ENCODE peak calls at places on chromosomes 16 and 17, in six cellular contexts. G is A549, V is cardiac muscle cell, P is fibroblast of lung, N is heart left ventricle, S is endothelial cell of umbilical vein. L is an unnamed sample.
A peak's percentile ranks its signal among the peaks of the same experiment; 100 is the strongest.

GRCh38 chr17:21296097-21297025 is 11.8 kb downstream of the MAP2K3 start:
- DNase-seq in G (no peak), V (no peak), P (no peak), N (peak; percentile 66), S (no peak), L (no peak)

GRCh38 chr16:83843657-83844056 is 35.9 kb downstream of the HSBP1 start:
- DNase-seq in G (no peak), V (no peak), P (no peak), N (no peak), S (no peak), L (no peak)

GRCh38 chr17:14744716-14745115 is 443.8 kb downstream of the HS3ST3B1 start:
- DNase-seq in G (no peak), V (no peak), P (no peak), N (no peak), S (no peak), L (no peak)

GRCh38 chr16:47143677-47144558 is at the start of gene NETO2:
- DNase-seq in G (peak; percentile 61), V (peak; percentile 68), P (peak; percentile 62), N (peak; percentile 81), S (peak; percentile 61), L (no peak)

GRCh38 chr17:82836823-82837357 is 2.9 kb downstream of the ZNF750 start:
- DNase-seq in G (no peak), V (no peak), P (no peak), N (no peak), S (no peak), L (no peak)

GRCh38 chr17:15181333-15181732 is 83.8 kb downstream of the PMP22 start:
- DNase-seq in G (no peak), V (no peak), P (no peak), N (no peak), S (no peak), L (no peak)

GRCh38 chr17:51795401-51795800 is 363.1 kb downstream of the CA10 start:
- DNase-seq in G (no peak), V (no peak), P (no peak), N (no peak), S (no peak), L (no peak)

GRCh38 chr17:67689534-67690177 is 28.1 kb upstream of the NOL11 start:
- DNase-seq in G (peak; percentile 85), V (peak; percentile 79), P (peak; percentile 48), N (no peak), S (peak; percentile 76), L (peak; percentile 60)

GRCh38 chr16:81928975-81929374 is 82.3 kb downstream of the SDR42E1 start:
- DNase-seq in G (no peak), V (no peak), P (no peak), N (no peak), S (no peak), L (no peak)

GRCh38 chr17:17792551-17793377 is 44.0 kb downstream of the SREBF1 start:
- DNase-seq in G (no peak), V (peak; percentile 88), P (peak; percentile 89), N (no peak), S (peak; percentile 62), L (peak; percentile 45)

GRCh38 chr16:11080999-11081630 is 136.8 kb downstream of the CLEC16A start:
- DNase-seq in G (no peak), V (no peak), P (no peak), N (no peak), S (no peak), L (no peak)

GRCh38 chr17:38459556-38459955 is 31.3 kb downstream of the ARHGAP23 start:
- DNase-seq in G (no peak), V (no peak), P (no peak), N (no peak), S (no peak), L (no peak)

GRCh38 chr17:17779015-17779611 is 57.7 kb downstream of the SREBF1 start:
- DNase-seq in G (no peak), V (no peak), P (no peak), N (no peak), S (no peak), L (no peak)

DNA sequence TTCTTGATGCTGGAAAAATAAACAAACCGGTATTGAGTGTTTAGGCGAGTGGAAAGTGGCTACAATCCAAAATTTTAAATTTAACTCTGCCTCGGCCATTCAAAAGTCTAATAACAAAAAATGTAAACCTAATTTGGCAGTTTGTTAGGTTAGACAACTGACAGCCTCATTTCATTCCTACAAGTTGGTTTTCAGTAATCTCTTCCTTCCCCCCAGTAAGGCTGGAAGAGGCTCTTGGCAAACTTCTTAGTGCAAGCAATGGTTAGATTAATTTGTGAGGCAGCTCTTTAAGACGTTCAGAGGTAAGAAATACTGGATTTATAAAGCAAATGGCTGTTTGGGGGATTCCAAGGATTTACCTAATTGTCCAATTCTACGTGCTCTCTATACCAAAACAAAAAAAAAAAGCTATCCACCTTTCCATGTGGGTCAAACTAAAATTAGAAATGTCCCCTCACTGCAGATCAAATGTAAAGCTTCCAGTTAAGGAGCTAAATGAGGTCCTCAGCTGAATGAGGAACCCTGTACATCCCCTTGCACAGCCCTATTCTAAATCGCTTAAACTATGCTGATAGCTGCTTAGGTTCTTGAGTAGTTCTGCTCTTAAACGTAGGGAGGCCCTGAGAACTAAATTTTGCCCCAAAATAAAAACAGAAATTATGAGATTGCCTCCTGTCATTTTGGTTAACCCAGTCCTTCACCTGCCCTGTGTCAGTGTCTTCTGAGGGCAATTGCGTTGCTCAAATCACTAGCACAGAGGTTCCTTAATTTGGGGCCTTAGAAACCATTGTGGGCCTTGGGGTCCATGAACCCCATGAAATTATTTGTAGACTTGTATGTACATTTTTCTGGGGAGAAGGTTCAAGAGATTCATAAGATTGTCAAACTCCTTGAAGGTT is 2.9 kb downstream of the HEXIM1 start:
- DNase-seq in G (no peak), V (no peak), P (no peak), N (no peak), S (peak; percentile 51), L (no peak)
- H3K4me3 ChIP-seq in G (peak overlapping the region; percentile 74), V (peak overlapping the region; percentile 66), P (peak overlapping the region; percentile 91), N (peak overlapping the region; percentile 86), S (peak overlapping the region; percentile 90), L (peak overlapping the region; percentile 78)

GRCh38 chr17:19781488-19782458 is 33.7 kb upstream of the ALDH3A1 start:
- DNase-seq in G (no peak), V (no peak), P (no peak), N (no peak), S (no peak), L (no peak)

GRCh38 chr17:19787733-19788357 is 39.7 kb upstream of the ALDH3A1 start:
- DNase-seq in G (no peak), V (peak; percentile 22), P (peak; percentile 12), N (no peak), S (no peak), L (no peak)

GRCh38 chr17:19780846-19781245 is 32.7 kb upstream of the ALDH3A1 start:
- DNase-seq in G (no peak), V (no peak), P (no peak), N (no peak), S (no peak), L (no peak)

GRCh38 chr17:19785854-19786253 is 37.8 kb upstream of the ALDH3A1 start:
- DNase-seq in G (no peak), V (no peak), P (peak; percentile 12), N (no peak), S (no peak), L (no peak)
- TF ChIP-seq CTCF in G (no peak), V (no peak), P (no peak), N (no peak), S (no peak), L (peak; percentile 14)

GRCh38 chr17:76867578-76868175 is 527 bp upstream of the MGAT5B start:
- DNase-seq in G (no peak), V (peak; percentile 62), P (peak; percentile 64), N (no peak), S (peak; percentile 23), L (no peak)
- H3K4me3 ChIP-seq in G (peak overlapping the region; percentile 70), V (no peak overlapping the region), P (no peak overlapping the region), N (peak overlapping the region; percentile 47), S (no peak overlapping the region), L (no peak overlapping the region)

DNA sequence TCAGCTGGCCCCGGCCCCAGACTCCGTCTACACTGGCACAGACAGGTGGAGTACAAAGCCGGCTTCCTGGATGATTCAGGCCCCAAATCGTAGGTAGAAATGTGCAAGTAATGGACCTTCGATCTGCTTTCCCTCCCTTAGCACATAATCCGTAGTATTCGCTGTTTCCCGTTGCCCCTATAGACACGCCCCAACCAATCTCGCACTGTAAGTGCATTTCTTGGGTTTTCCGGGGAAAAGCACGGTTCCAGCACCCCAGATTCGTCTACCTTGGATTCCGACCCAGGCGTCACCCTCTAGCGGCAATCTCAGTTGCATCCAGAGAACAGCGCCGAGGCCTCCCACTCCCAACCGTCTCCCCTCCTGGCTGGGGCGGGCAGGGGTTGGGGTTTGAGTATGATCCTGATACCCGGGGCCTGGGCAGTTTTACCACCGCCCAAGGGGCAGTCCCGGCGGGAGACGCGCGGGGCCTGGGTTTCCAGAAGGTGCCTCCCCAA is 12.1 kb upstream of the FOXF1 start:
- DNase-seq in G (no peak), V (no peak), P (no peak), N (no peak), S (no peak), L (no peak)
- TF ChIP-seq CTCF in G (no peak), V (peak; percentile 6), P (no peak), N (no peak), S (no peak), L (peak; percentile 29)

GRCh38 chr16:17413508-17413907 is 57.3 kb downstream of the XYLT1 start:
- DNase-seq in G (no peak), V (no peak), P (no peak), N (no peak), S (no peak), L (no peak)
- H3K4me3 ChIP-seq in G (no peak overlapping the region), V (no peak overlapping the region), P (no peak overlapping the region), N (no peak overlapping the region), S (no peak overlapping the region), L (no peak overlapping the region)